ENCODE peak calls at places on chromosomes 5 and 9, in five cellular contexts. D, C, R, S and U are unnamed samples.

GRCh38 chr9:100364013-100364412 is 11.3 kb upstream of the TEX10 start:
- DNase-seq in C (no peak), S (no peak), D (no peak), R (no peak), U (no peak)

GRCh38 chr9:69234683-69235082 is 60.6 kb downstream of the TJP2 start:
- DNase-seq in S (no peak), C (no peak), D (no peak), R (no peak), U (no peak)

GRCh38 chr5:132293066-132293991 is 865 bp upstream of the SLC22A4 start:
- DNase-seq in S (peak; percentile 78), C (peak; percentile 88), D (peak; percentile 90), R (peak; percentile 89), U (peak; percentile 71)

GRCh38 chr5:179258922-179259730 is 86.1 kb downstream of the ADAMTS2 start:
- DNase-seq in C (peak; percentile 83), S (no peak), R (peak; percentile 56), D (no peak), U (no peak)

GRCh38 chr5:177162379-177162778 is 28.8 kb downstream of the NSD1 start:
- DNase-seq in C (no peak), R (no peak), D (no peak), S (no peak), U (no peak)

GRCh38 chr5:139561655-139562451 is 714 bp downstream of the UBE2D2 start:
- DNase-seq in R (no peak), D (peak; percentile 59), S (no peak), C (peak; percentile 45), U (peak; percentile 56)

GRCh38 chr9:81871695-81872094 is 56.5 kb upstream of the SPATA31D4 start:
- DNase-seq in D (no peak), S (no peak), C (peak; percentile 79), R (peak; percentile 78), U (no peak)

GRCh38 chr9:3758816-3759576 is 233.2 kb upstream of the RFX3 start:
- DNase-seq in R (no peak), S (no peak), C (no peak), D (no peak), U (no peak)

GRCh38 chr9:127634698-127635097 is 22.6 kb downstream of the STXBP1 start:
- DNase-seq in R (peak; percentile 10), D (no peak), C (no peak), S (no peak), U (no peak)

GRCh38 chr5:14958196-14958595 is 86.6 kb upstream of the ANKH start:
- DNase-seq in D (no peak), S (no peak), R (peak; percentile 54), C (no peak), U (no peak)

GRCh38 chr5:178305801-178306200 is 73.2 kb upstream of the PHYKPL start:
- DNase-seq in D (no peak), C (no peak), R (no peak), S (no peak), U (no peak)